ENCODE peak calls at places on chromosomes 2 and 18, in four cellular contexts. One of them, this sample, is unnamed.

GRCh38 chr2:197450485-197450884 is 2.9 kb upstream of the COQ10B start:
- DNase-seq in HepG2: no peak
- DNase-seq in GM23338: no peak
- DNase-seq in K562: no peak
- DNase-seq in this sample: no peak

GRCh38 chr2:78864205-78864604 is 161.3 kb upstream of the REG3G start:
- DNase-seq in HepG2: no peak
- DNase-seq in GM23338: no peak
- DNase-seq in K562: no peak
- DNase-seq in this sample: no peak

GRCh38 chr18:33156906-33157470 is 283.5 kb downstream of the CCDC178 start:
- DNase-seq in HepG2: no peak
- DNase-seq in GM23338: no peak
- DNase-seq in K562: no peak
- DNase-seq in this sample: no peak

GRCh38 chr18:55907352-55908045 is 319.5 kb upstream of the TCF4 start:
- DNase-seq in HepG2: no peak
- DNase-seq in GM23338: no peak
- DNase-seq in K562: no peak
- DNase-seq in this sample: no peak

GRCh38 chr2:70570041-70570661 is 16.5 kb upstream of the TGFA start:
- DNase-seq in HepG2: peak
- DNase-seq in GM23338: peak
- DNase-seq in K562: no peak
- DNase-seq in this sample: no peak

GRCh38 chr2:111698743-111699554 is 185.0 kb downstream of the ANAPC1 start:
- DNase-seq in HepG2: peak
- DNase-seq in GM23338: peak
- DNase-seq in K562: peak
- DNase-seq in this sample: no peak

GRCh38 chr2:236638707-236639106 is 69.1 kb downstream of the ACKR3 start:
- DNase-seq in HepG2: no peak
- DNase-seq in GM23338: no peak
- DNase-seq in K562: no peak
- DNase-seq in this sample: no peak

GRCh38 chr18:42052137-42052708 is 97.2 kb downstream of the PIK3C3 start:
- DNase-seq in HepG2: no peak
- DNase-seq in GM23338: peak
- DNase-seq in K562: no peak
- DNase-seq in this sample: no peak

GRCh38 chr2:36433311-36434217 is 78.0 kb downstream of the CRIM1 start:
- DNase-seq in HepG2: peak
- DNase-seq in GM23338: no peak
- DNase-seq in K562: no peak
- DNase-seq in this sample: no peak

GRCh38 chr18:43542016-43542415 is 264.7 kb upstream of the SYT4 start:
- DNase-seq in HepG2: no peak
- DNase-seq in GM23338: no peak
- DNase-seq in K562: no peak
- DNase-seq in this sample: no peak

GRCh38 chr2:151968770-151969169 is 130.1 kb downstream of the CACNB4 start:
- DNase-seq in HepG2: no peak
- DNase-seq in GM23338: no peak
- DNase-seq in K562: no peak
- DNase-seq in this sample: no peak

GRCh38 chr2:237698338-237698694 is 70.9 kb downstream of the LRRFIP1 start:
- DNase-seq in HepG2: no peak
- DNase-seq in GM23338: no peak
- DNase-seq in K562: no peak
- DNase-seq in this sample: no peak

GRCh38 chr2:237695201-237695780 is 67.9 kb downstream of the LRRFIP1 start:
- DNase-seq in HepG2: no peak
- DNase-seq in GM23338: no peak
- DNase-seq in K562: no peak
- DNase-seq in this sample: peak

GRCh38 chr2:237694423-237695194 is 67.2 kb downstream of the LRRFIP1 start:
- DNase-seq in HepG2: no peak
- DNase-seq in GM23338: no peak
- DNase-seq in K562: no peak
- DNase-seq in this sample: no peak

GRCh38 chr2:237697586-237698337 is 70.4 kb downstream of the LRRFIP1 start:
- DNase-seq in HepG2: no peak
- DNase-seq in GM23338: peak
- DNase-seq in K562: no peak
- DNase-seq in this sample: no peak

GRCh38 chr2:237696471-237696870 is 69.1 kb downstream of the LRRFIP1 start:
- DNase-seq in HepG2: no peak
- DNase-seq in GM23338: no peak
- DNase-seq in K562: no peak
- DNase-seq in this sample: no peak
- TF ChIP-seq JUNB in HepG2: no peak
- TF ChIP-seq JUNB in GM23338: no peak
- TF ChIP-seq JUNB in K562: no peak
- TF ChIP-seq JUNB in this sample: no peak

GRCh38 chr2:66581461-66582363 is 146.8 kb downstream of the MEIS1 start:
- DNase-seq in HepG2: no peak
- DNase-seq in GM23338: peak
- DNase-seq in K562: no peak
- DNase-seq in this sample: no peak
- TF ChIP-seq EZH2 in HepG2: no peak
- TF ChIP-seq EZH2 in GM23338: peak
- TF ChIP-seq EZH2 in K562: no peak
- TF ChIP-seq EZH2 in this sample: no peak

GRCh38 chr2:204763974-204764703 is 218.9 kb downstream of the PARD3B start:
- DNase-seq in HepG2: no peak
- DNase-seq in GM23338: peak
- DNase-seq in K562: no peak
- DNase-seq in this sample: no peak
- TF ChIP-seq JUNB in HepG2: no peak
- TF ChIP-seq JUNB in GM23338: no peak
- TF ChIP-seq JUNB in K562: no peak
- TF ChIP-seq JUNB in this sample: no peak

GRCh38 chr2:17877811-17878221 is 651 bp upstream of the KCNS3 start:
- DNase-seq in HepG2: no peak
- DNase-seq in GM23338: peak
- DNase-seq in K562: no peak
- DNase-seq in this sample: no peak

GRCh38 chr2:17878222-17879136 is at the start of gene KCNS3:
- DNase-seq in HepG2: no peak
- DNase-seq in GM23338: peak
- DNase-seq in K562: peak
- DNase-seq in this sample: no peak

GRCh38 chr2:17879913-17880274 is 1.4 kb downstream of the KCNS3 start:
- DNase-seq in HepG2: peak
- DNase-seq in GM23338: no peak
- DNase-seq in K562: no peak
- DNase-seq in this sample: no peak

GRCh38 chr2:17876590-17876989 is 1.9 kb upstream of the KCNS3 start:
- DNase-seq in HepG2: no peak
- DNase-seq in GM23338: no peak
- DNase-seq in K562: no peak
- DNase-seq in this sample: no peak

DNA sequence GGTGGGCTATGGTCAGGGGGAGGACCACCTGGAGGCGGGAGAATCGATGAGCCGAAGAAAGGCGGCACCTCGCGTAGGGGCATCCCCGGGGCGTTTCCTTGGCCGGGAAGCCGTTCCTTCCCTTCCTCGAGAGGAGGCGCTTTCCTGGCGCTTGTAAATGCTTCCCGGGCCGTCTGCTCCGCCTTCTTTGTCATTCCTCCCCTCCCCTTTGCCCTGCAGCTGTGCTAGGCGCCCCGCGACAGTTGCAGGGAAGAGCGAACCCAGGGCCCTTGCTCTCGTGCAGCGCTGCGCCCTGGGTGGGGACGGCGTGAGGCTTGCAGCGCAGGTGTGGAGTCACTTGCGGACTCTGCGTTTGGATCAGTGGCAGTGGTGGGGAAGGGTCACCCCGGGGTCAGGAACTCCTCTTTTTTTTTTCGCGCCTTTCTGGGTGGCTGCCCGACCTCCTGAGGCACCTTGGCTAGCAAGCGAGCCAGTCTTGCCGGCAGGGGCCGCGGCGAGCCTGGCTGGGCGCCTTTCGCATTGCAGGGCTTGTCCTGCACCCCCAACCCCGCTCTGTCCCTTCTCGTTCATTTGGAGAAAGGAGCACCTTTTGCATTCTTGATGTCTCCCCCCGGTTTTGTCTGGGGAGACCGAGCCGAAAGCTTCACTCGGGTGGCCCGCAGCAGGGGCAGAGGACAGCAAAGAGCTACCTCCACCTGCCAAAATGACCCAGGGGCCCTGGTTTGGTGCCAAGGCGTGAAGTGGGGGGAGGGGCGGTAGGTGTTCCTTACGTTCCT is 858 bp downstream of the KCNS3 start:
- DNase-seq in HepG2: no peak
- DNase-seq in GM23338: peak
- DNase-seq in K562: peak
- DNase-seq in this sample: no peak
- TF ChIP-seq EZH2 in HepG2: peak
- TF ChIP-seq EZH2 in GM23338: no peak
- TF ChIP-seq EZH2 in K562: no peak
- TF ChIP-seq EZH2 in this sample: no peak

GRCh38 chr18:23238651-23239349 is 103.5 kb downstream of the CABLES1 start:
- DNase-seq in HepG2: no peak
- DNase-seq in GM23338: peak
- DNase-seq in K562: no peak
- DNase-seq in this sample: no peak

GRCh38 chr18:23237524-23238151 is 102.4 kb downstream of the CABLES1 start:
- DNase-seq in HepG2: no peak
- DNase-seq in GM23338: peak
- DNase-seq in K562: no peak
- DNase-seq in this sample: peak

GRCh38 chr18:23239350-23239692 is 104.0 kb downstream of the CABLES1 start:
- DNase-seq in HepG2: no peak
- DNase-seq in GM23338: no peak
- DNase-seq in K562: no peak
- DNase-seq in this sample: no peak

GRCh38 chr18:23236876-23237468 is 101.7 kb downstream of the CABLES1 start:
- DNase-seq in HepG2: no peak
- DNase-seq in GM23338: no peak
- DNase-seq in K562: no peak
- DNase-seq in this sample: no peak

DNA sequence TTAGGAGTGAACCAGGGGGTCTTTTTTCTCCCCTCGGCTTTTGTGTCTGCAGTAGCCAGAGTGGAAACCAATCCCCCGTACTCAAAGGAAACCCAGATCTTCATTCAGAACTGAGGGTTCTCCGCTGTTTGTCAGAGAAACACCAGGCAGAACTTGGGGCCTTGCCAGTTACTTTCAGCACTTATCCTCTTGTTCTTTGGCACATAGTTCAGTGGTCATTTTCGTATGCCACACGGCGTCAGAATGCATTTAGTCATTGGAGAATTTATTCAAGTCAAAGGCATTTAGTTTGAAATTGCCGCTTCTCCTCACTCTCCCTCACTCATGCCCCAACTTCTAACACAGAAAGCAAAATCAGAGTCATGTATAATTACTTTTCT is 102.9 kb downstream of the CABLES1 start:
- DNase-seq in HepG2: no peak
- DNase-seq in GM23338: no peak
- DNase-seq in K562: no peak
- DNase-seq in this sample: no peak
- TF ChIP-seq JUNB in HepG2: no peak
- TF ChIP-seq JUNB in GM23338: no peak
- TF ChIP-seq JUNB in K562: no peak
- TF ChIP-seq JUNB in this sample: no peak

GRCh38 chr2:176075476-176075875 is 8.3 kb downstream of the EVX2 start:
- DNase-seq in HepG2: no peak
- DNase-seq in GM23338: peak
- DNase-seq in K562: no peak
- DNase-seq in this sample: no peak

GRCh38 chr2:176074919-176075425 is 8.8 kb downstream of the EVX2 start:
- DNase-seq in HepG2: no peak
- DNase-seq in GM23338: peak
- DNase-seq in K562: no peak
- DNase-seq in this sample: no peak

GRCh38 chr2:176072951-176073904 is 10.5 kb downstream of the EVX2 start:
- DNase-seq in HepG2: no peak
- DNase-seq in GM23338: peak
- DNase-seq in K562: no peak
- DNase-seq in this sample: no peak

GRCh38 chr2:176071330-176072291 is 12.2 kb downstream of the EVX2 start:
- DNase-seq in HepG2: no peak
- DNase-seq in GM23338: peak
- DNase-seq in K562: no peak
- DNase-seq in this sample: no peak

GRCh38 chr2:176072292-176072669 is 11.5 kb downstream of the EVX2 start:
- DNase-seq in HepG2: no peak
- DNase-seq in GM23338: no peak
- DNase-seq in K562: no peak
- DNase-seq in this sample: no peak
- TF ChIP-seq EZH2 in HepG2: no peak
- TF ChIP-seq EZH2 in GM23338: peak
- TF ChIP-seq EZH2 in K562: no peak
- TF ChIP-seq EZH2 in this sample: no peak